ENCODE peak calls at places on chromosomes 1 and 21, in five cellular contexts. E is upper lobe of right lung, B is uterus, R is RWPE1, T is hepatocyte. D is an unnamed sample.
A peak's percentile ranks its signal among the peaks of the same experiment; 100 is the strongest.

GRCh38 chr1:20069932-20070331 is at the start of gene PLA2G5:
- DNase-seq in E (no peak), B (peak; percentile 64), R (no peak), T (no peak), D (peak; percentile 68)

GRCh38 chr1:161954466-161954865 is 69.2 kb downstream of the OLFML2B start:
- DNase-seq in E (no peak), B (no peak), R (no peak), T (no peak), D (no peak)

GRCh38 chr1:24910210-24910609 is 19.9 kb downstream of the RUNX3 start:
- DNase-seq in E (no peak), B (no peak), R (no peak), T (no peak), D (no peak)

GRCh38 chr21:42013338-42013737 is 3.2 kb upstream of the ZBTB21 start:
- DNase-seq in E (no peak), B (no peak), R (no peak), T (no peak), D (no peak)

GRCh38 chr1:170634293-170634692 is 29.6 kb upstream of the PRRX1 start:
- DNase-seq in E (no peak), B (no peak), R (no peak), T (no peak), D (no peak)

GRCh38 chr1:11690669-11691301 is 725 bp upstream of the DRAXIN start:
- DNase-seq in E (no peak), B (no peak), R (no peak), T (peak; percentile 72), D (no peak)

GRCh38 chr1:150288822-150289221 is 4.8 kb upstream of the MRPS21 start:
- DNase-seq in E (no peak), B (no peak), R (no peak), T (no peak), D (no peak)

GRCh38 chr1:171251741-171252300 is 3.5 kb downstream of the FMO1 start:
- DNase-seq in E (no peak), B (peak; percentile 34), R (peak; percentile 19), T (peak; percentile 80), D (no peak)

GRCh38 chr1:67746299-67746698 is 61.3 kb downstream of the GADD45A start:
- DNase-seq in E (no peak), B (peak; percentile 56), R (no peak), T (no peak), D (no peak)

GRCh38 chr1:176656257-176656995 is 193.5 kb downstream of the PAPPA2 start:
- DNase-seq in E (no peak), B (peak; percentile 12), R (peak; percentile 29), T (peak; percentile 48), D (peak; percentile 13)

GRCh38 chr1:9589719-9590157 is 1.0 kb downstream of the TMEM201 start:
- DNase-seq in E (no peak), B (no peak), R (peak; percentile 42), T (no peak), D (no peak)

GRCh38 chr21:42568834-42569731 is 55.4 kb downstream of the SLC37A1 start:
- DNase-seq in E (peak; percentile 71), B (peak; percentile 10), R (no peak), T (no peak), D (peak; percentile 17)

GRCh38 chr1:53629101-53629691 is 109.8 kb downstream of the GLIS1 start:
- DNase-seq in E (no peak), B (no peak), R (no peak), T (no peak), D (no peak)

GRCh38 chr1:151513626-151514101 is 2.5 kb downstream of the CGN start:
- DNase-seq in E (peak; percentile 87), B (no peak), R (peak; percentile 57), T (peak; percentile 88), D (no peak)

GRCh38 chr1:231279081-231279480 is 38.1 kb downstream of the GNPAT start:
- DNase-seq in E (no peak), B (no peak), R (peak; percentile 24), T (no peak), D (no peak)

GRCh38 chr1:22983944-22984343 is 11.3 kb upstream of the LACTBL1 start:
- DNase-seq in E (no peak), B (no peak), R (no peak), T (no peak), D (no peak)

GRCh38 chr1:43272576-43273571 is 3.1 kb downstream of the TMEM125 start:
- DNase-seq in E (peak; percentile 49), B (no peak), R (no peak), T (no peak), D (peak; percentile 24)

DNA sequence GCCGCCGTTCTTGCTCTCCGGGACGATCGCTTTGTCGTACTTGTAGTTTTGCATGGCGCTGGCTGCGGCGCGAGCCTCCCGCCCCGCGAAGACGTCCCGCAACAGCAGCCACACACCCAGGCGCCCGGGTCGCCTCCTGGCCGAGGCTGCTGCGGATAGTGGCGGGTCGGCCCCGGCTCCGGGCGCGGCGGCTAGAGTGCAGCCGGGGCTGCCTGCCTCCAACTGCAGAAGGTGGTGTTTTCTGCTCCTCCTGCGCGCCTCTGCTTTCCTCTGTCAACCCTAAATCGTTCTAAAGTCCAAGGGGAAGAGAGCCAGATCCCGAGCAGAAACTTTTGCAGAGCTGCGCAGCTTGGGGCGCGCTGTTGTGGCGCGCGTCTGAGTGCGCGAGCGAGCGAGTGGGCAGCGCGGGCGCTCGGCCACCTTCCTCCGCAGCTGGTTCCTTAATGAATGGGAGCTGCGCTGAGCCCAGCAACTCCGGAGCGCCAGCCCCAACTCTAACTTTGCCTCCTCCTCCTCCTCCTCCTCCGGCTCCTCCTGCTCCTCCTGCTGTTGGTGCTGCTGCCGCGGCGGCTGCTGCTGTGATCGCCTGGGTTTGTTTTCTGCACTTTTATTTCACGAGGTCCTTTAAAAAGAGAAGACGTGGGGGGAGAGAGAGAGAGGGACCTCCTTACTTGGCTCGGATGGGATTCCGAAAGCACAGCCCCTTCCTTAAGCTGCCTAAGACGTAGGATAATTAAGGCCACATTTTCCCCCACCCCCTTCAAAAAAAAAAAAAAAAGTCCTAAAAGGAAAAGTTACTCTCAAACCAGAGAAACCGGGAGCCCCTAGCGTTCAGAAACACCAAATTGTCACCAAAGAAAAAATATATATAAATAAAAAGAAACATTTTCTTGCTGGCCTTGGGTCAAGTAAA is at the start of gene PLPP3:
- DNase-seq in E (peak; percentile 91), B (peak; percentile 83), R (peak; percentile 89), T (peak; percentile 92), D (peak; percentile 90)
- TF ChIP-seq CTCF in E (peak; percentile 55), B (peak; percentile 30), R (peak; percentile 60), T (peak; percentile 70), D (peak; percentile 71)

GRCh38 chr1:243435824-243436223 is 180.0 kb downstream of the SDCCAG8 start:
- DNase-seq in E (no peak), B (no peak), R (no peak), T (no peak), D (no peak)
- TF ChIP-seq CTCF in E (no peak), B (no peak), R (no peak), T (no peak), D (no peak)

DNA sequence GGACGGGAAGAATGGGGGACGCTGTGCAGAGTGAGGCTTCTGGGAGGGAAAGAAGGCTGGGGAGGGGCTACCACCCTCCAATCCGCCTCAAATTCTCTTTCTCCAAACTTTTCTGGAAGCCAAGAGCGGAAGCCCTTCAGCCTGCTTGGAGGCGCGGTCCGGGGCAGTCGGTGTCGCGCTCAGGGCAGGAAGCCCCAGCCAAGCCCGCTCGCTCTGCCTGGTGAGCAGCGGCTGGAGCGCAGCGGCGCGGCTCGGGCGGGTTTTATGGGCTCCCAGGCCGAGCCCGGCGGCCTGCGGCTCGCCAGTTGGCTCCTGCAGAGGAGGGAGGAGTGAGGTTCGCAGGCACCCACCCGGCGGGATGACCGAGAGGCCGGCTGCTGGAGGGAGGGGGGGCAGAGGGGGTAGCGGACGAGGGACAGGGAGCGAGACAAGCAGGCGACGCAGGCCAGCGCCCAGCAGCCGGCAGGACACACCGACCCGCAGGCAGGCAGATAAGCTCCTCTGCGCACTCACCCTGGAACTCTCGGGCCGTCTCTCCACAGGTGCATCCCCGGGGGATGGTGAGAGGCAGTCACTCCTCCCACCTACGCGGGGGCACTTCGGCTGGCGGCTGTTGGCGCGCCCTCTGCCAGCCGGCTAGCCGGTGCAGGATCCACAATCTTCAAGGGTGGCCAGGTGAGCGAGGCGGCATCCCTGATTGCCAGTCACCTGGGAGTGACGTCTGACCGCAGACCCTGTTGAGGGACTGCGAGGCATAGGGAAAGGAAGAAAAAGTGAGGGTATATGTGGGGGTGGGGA is at the start of gene AVPR1B:
- DNase-seq in E (peak; percentile 71), B (peak; percentile 40), R (peak; percentile 56), T (peak; percentile 72), D (no peak)
- TF ChIP-seq CTCF in E (no peak), B (no peak), R (peak; percentile 24), T (no peak), D (no peak)

DNA sequence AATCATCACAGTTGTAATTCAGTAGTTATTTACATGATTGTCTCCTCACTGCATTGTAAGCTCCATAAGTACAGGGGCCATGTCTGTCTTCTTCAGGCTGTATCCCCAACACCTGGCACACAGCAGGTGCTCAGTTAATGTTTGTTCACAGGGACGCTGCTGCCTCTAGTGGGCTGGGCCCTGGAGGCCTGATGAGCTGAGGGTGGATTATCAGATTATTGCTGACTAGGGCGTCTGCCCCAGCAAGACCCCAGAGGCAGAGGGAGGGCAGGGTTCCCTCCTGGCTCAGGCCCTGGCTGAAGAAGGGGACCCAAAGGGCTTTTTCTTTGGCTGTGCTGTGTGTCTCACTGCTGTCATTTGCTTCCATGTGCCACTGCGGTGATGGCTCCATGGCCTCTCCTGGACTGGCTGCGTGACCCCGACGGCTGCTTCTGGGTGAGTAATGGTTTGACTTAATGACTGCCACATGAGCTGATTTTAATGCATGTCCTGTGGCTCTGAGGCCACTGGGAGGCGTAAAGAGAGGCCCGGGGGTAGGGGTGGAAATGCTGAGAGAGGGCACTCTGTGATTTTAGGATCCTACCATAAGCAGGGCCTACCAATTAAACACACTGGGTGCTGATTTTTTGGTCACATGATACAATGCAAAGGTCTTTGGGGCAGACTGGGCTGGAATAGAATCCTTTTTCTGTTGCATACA is 20.8 kb upstream of the EPB41 start:
- DNase-seq in E (no peak), B (no peak), R (no peak), T (no peak), D (no peak)
- TF ChIP-seq CTCF in E (no peak), B (no peak), R (no peak), T (peak; percentile 30), D (no peak)

GRCh38 chr1:167772436-167772835 is 50.7 kb downstream of the MPZL1 start:
- DNase-seq in E (no peak), B (no peak), R (no peak), T (no peak), D (no peak)

GRCh38 chr1:167766538-167766937 is 44.8 kb downstream of the MPZL1 start:
- DNase-seq in E (no peak), B (no peak), R (no peak), T (no peak), D (no peak)

GRCh38 chr1:167774710-167775109 is 52.9 kb downstream of the MPZL1 start:
- DNase-seq in E (no peak), B (no peak), R (no peak), T (no peak), D (no peak)

GRCh38 chr1:167767794-167768193 is 46.0 kb downstream of the MPZL1 start:
- DNase-seq in E (no peak), B (no peak), R (no peak), T (no peak), D (no peak)

DNA sequence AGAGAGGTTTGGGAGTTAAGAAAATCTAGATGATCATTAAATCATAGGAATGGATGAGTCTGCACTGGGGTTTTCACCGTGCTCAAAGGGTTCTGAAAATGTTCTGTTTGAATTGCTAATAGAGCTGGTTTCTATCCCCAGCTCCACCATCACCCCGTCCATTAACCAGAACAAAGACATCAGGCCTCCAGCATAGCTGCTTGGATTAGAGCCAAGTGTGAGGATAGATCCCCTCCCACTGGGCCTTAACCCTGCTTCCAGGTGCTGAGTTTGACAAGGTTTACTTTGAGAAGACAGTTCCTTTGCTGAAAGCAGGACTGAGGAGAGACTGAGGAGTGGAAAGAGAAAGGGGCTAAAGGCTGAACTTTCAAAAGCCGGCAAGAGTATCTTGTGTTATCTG is 48.3 kb downstream of the MPZL1 start:
- DNase-seq in E (no peak), B (no peak), R (no peak), T (no peak), D (no peak)
- TF ChIP-seq CTCF in E (no peak), B (no peak), R (no peak), T (no peak), D (no peak)